ENCODE peak calls at places on chromosomes 4 and X, in ten cellular contexts. O is HFFc6, P is endothelial cell, A is fibroblast of the aortic adventitia, B is hepatocyte, C is osteocyte, D is MCF 10A, X is astrocyte of the spinal cord, V is dorsolateral prefrontal cortex, K is neural crest cell. G is an unnamed sample.

GRCh38 chr4:8019396-8020365 is 80.0 kb upstream of the AFAP1 start:
- DNase-seq in O (no peak), P (no peak), A (no peak), B (peak), C (no peak), D (peak), X (no peak), V (no peak), K (no peak), G (peak)

GRCh38 chr4:7134737-7135388 is 57.5 kb upstream of the SORCS2 start:
- DNase-seq in O (peak), P (no peak), A (peak), B (peak), C (peak), D (peak), X (peak), V (no peak), K (no peak), G (no peak)

GRCh38 chr4:101277661-101278060 is 69.7 kb downstream of the PPP3CA start:
- DNase-seq in O (peak), P (no peak), A (peak), B (peak), C (no peak), D (no peak), X (peak), V (no peak), K (no peak), G (no peak)

GRCh38 chrX:115929480-115929879 is 241.1 kb upstream of the AGTR2 start:
- DNase-seq in O (no peak), P (no peak), A (no peak), B (no peak), C (no peak), D (no peak), X (no peak), V (no peak), K (no peak), G (no peak)

GRCh38 chr4:155578726-155579385 is 87.8 kb upstream of the GUCY1A1 start:
- DNase-seq in O (no peak), P (no peak), A (peak), B (no peak), C (no peak), D (no peak), X (peak), V (no peak), K (no peak), G (no peak)

GRCh38 chr4:46254788-46255187 is 130.9 kb upstream of the GABRG1 start:
- DNase-seq in O (no peak), P (no peak), A (no peak), B (no peak), C (no peak), D (peak), X (peak), V (no peak), K (no peak), G (no peak)

GRCh38 chr4:85720736-85721135 is 245.8 kb downstream of the ARHGAP24 start:
- DNase-seq in O (peak), P (no peak), A (peak), B (peak), C (no peak), D (peak), X (peak), V (no peak), K (no peak), G (peak)

GRCh38 chr4:78610546-78611214 is 59.1 kb downstream of the ANXA3 start:
- DNase-seq in O (no peak), P (no peak), A (peak), B (no peak), C (no peak), D (no peak), X (no peak), V (no peak), K (no peak), G (no peak)

GRCh38 chrX:106901781-106902219 is 1.3 kb downstream of the RIPPLY1 start:
- DNase-seq in O (no peak), P (no peak), A (no peak), B (no peak), C (no peak), D (no peak), X (no peak), V (no peak), K (no peak), G (no peak)

GRCh38 chrX:103565752-103566151 is 19.6 kb upstream of the TCEAL4 start:
- DNase-seq in O (peak), P (no peak), A (peak), B (peak), C (no peak), D (peak), X (peak), V (no peak), K (no peak), G (no peak)

GRCh38 chr4:88352062-88352461 is 26.6 kb upstream of the HERC6 start:
- DNase-seq in O (peak), P (no peak), A (peak), B (no peak), C (no peak), D (peak), X (peak), V (no peak), K (no peak), G (peak)

GRCh38 chrX:2638279-2638678 is 52.8 kb upstream of the CD99 start:
- DNase-seq in O (no peak), P (no peak), A (no peak), B (no peak), C (peak), D (no peak), X (no peak), V (no peak), K (no peak), G (no peak)

GRCh38 chrX:112512509-112512908 is 167.2 kb downstream of the LHFPL1 start:
- DNase-seq in O (no peak), P (no peak), A (no peak), B (no peak), C (no peak), D (peak), X (no peak), V (no peak), K (no peak), G (no peak)
- TF ChIP-seq CTCF in O (no peak), P (no peak), A (no peak), B (no peak), C (peak), D (no peak), X (no peak), V (no peak), K (no peak), G (no peak)

DNA sequence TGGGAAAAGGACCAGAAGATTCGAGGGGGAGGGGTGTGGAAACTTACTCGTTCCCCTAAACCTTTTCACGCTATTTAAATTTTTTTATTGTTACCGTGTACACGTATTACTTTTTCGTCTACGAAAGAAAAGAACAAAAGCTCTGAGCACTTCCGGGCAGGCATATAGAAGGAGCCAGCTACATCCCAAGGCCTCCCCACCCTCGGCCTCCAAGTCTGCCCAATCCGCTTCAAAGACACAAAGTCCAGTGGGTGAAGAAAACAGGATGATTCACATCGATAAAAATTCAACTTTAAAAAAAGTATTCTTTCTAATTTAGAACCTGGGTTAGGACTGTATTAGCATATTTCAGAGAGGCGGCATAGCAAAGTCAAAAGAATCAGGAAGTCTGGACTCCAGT is 23.1 kb downstream of the SEL1L3 start:
- DNase-seq in O (no peak), P (no peak), A (no peak), B (no peak), C (no peak), D (no peak), X (no peak), V (no peak), K (no peak), G (no peak)
- TF ChIP-seq CTCF in O (no peak), P (no peak), A (no peak), B (no peak), C (no peak), D (no peak), X (no peak), V (no peak), K (no peak), G (no peak)

GRCh38 chr4:122798917-122799316 is 27.7 kb upstream of the FGF2 start:
- DNase-seq in O (no peak), P (no peak), A (no peak), B (no peak), C (no peak), D (no peak), X (no peak), V (no peak), K (no peak), G (no peak)

GRCh38 chr4:122796801-122797404 is 29.7 kb upstream of the FGF2 start:
- DNase-seq in O (peak), P (no peak), A (peak), B (no peak), C (no peak), D (no peak), X (no peak), V (no peak), K (no peak), G (no peak)

GRCh38 chr4:122797405-122798094 is 29.1 kb upstream of the FGF2 start:
- DNase-seq in O (no peak), P (no peak), A (no peak), B (no peak), C (no peak), D (no peak), X (no peak), V (no peak), K (no peak), G (no peak)

GRCh38 chr4:122793811-122794210 is 32.8 kb upstream of the FGF2 start:
- DNase-seq in O (no peak), P (no peak), A (no peak), B (no peak), C (no peak), D (no peak), X (no peak), V (no peak), K (no peak), G (no peak)

GRCh38 chr4:122798101-122798500 is 28.5 kb upstream of the FGF2 start:
- DNase-seq in O (peak), P (no peak), A (peak), B (peak), C (peak), D (peak), X (peak), V (no peak), K (no peak), G (peak)
- TF ChIP-seq CTCF in O (peak), P (no peak), A (peak), B (no peak), C (peak), D (no peak), X (no peak), V (no peak), K (no peak), G (no peak)

GRCh38 chrX:8273451-8273894 is 102.4 kb upstream of the VCX2 start:
- DNase-seq in O (no peak), P (no peak), A (no peak), B (no peak), C (no peak), D (peak), X (peak), V (no peak), K (no peak), G (no peak)

GRCh38 chrX:8274166-8274565 is 103.1 kb upstream of the VCX2 start:
- DNase-seq in O (no peak), P (no peak), A (no peak), B (no peak), C (no peak), D (no peak), X (no peak), V (no peak), K (no peak), G (no peak)

GRCh38 chrX:8272846-8273245 is 101.8 kb upstream of the VCX2 start:
- DNase-seq in O (no peak), P (no peak), A (no peak), B (no peak), C (no peak), D (peak), X (no peak), V (no peak), K (no peak), G (no peak)
- TF ChIP-seq CTCF in O (no peak), P (no peak), A (no peak), B (no peak), C (no peak), D (no peak), X (no peak), V (no peak), K (no peak), G (no peak)

GRCh38 chr4:16505726-16506125 is 279.5 kb upstream of the TAPT1 start:
- DNase-seq in O (peak), P (peak), A (peak), B (peak), C (no peak), D (peak), X (no peak), V (no peak), K (no peak), G (no peak)
- TF ChIP-seq CTCF in O (peak), P (no peak), A (peak), B (peak), C (peak), D (no peak), X (peak), V (no peak), K (peak), G (no peak)

DNA sequence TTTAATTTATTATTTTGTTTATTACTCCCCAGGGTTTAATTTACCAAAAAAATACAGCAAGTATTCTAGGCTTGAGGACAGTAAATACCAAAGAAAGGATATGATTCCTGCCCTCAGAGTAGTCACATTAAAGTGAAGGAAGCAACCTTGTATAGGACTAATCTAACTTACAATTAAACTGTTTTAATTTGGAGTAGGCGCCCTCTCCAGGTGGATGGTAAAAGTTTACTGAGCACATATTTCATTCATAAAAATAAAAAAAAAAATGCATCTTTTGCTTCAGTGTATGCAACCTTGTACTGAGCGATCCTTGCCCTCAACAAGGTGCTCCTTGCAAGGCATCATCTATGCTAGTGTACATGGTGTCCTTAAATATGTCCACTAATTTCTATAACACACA is 72.0 kb upstream of the MAGEB16 start:
- DNase-seq in O (peak), P (no peak), A (no peak), B (no peak), C (no peak), D (peak), X (peak), V (no peak), K (no peak), G (peak)
- TF ChIP-seq CTCF in O (peak), P (no peak), A (no peak), B (no peak), C (peak), D (peak), X (peak), V (no peak), K (peak), G (peak)

GRCh38 chrX:24178441-24178840 is 28.9 kb downstream of the ZFX start:
- DNase-seq in O (no peak), P (no peak), A (no peak), B (no peak), C (no peak), D (no peak), X (no peak), V (no peak), K (no peak), G (no peak)
- TF ChIP-seq CTCF in O (no peak), P (no peak), A (no peak), B (no peak), C (no peak), D (no peak), X (no peak), V (no peak), K (no peak), G (no peak)

DNA sequence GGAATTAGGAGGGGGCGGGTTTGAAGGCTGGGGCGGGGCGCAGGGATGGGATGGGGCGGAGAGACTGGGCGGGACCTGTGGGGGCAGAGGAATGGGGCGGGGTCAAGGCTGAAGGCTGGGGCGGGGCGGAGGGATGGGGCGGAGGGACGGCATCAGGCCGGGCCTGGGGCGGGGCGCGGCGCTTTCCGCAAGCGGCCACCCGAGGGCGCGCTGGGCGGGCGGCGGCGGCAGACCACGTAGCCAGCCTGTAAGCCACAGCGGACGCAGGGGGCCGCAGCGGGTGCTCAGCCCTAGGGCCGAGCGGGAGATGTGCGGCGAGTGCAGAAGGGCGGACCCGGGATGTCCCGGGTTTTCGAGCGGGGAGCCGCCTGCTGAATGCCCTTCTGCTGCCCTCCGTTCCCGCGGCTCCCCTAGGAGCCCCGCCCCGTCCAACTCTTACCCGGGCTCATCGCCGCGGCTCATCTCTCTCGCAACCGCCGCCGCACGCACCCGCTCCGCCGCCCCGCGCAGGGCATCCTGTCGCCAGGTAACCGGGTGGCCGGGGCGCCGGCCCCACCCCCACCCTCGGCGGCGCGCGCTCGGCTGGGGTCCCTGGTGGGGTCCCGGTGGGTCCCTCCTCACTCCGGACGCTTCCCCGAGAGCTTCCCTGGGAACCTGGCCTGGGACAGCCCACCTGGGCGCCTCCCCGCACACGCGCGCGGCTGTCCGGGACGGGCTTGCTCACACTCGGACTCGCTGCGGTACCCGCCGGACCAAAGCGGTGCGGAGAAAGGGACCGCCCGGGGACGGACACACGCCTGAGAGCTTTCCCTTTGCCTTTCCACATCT is at the start of gene CCDC110:
- DNase-seq in O (peak), P (peak), A (peak), B (peak), C (peak), D (peak), X (peak), V (peak), K (peak), G (peak)
- TF ChIP-seq CTCF in O (peak), P (peak), A (peak), B (peak), C (peak), D (peak), X (peak), V (peak), K (peak), G (peak)

DNA sequence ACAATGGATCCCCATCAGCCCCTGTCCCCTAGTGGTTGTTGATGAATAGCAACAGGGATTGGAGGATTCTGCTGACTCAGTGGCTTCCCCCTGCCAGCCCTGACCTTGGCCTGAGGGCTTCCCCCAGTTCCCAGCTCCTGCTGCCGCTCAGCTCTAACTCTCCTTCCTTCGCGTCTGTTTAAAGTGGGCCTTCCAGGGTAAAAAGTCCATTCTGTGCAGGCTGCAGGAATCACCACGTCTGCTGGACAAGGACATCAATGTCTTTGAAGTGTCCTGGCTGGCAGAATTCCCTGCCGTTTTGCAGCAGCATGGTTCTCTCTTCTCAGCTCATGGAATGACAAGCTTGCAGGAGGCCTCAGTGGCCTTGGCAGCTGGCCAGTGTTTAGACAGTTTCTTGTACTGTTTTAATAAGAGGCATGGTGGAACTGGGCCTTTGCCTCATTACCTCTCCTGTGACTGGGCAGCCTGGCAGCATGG is 152.5 kb upstream of the STX18 start:
- DNase-seq in O (peak), P (no peak), A (no peak), B (peak), C (no peak), D (peak), X (no peak), V (peak), K (no peak), G (no peak)
- TF ChIP-seq CTCF in O (peak), P (peak), A (peak), B (peak), C (peak), D (no peak), X (peak), V (peak), K (peak), G (no peak)

G was measured in Calu3.